ENCODE peak calls at places on chromosomes 6 and 20, in four cellular contexts. A is skeletal muscle cell, E is IMR-90, S is nucleus accumbens. R is an unnamed sample.

GRCh38 chr20:17568045-17568788 is 1.7 kb upstream of the DSTN start:
- DNase-seq in A (no peak), E (no peak), S (no peak), R (no peak)

GRCh38 chr20:49320460-49320859 is 42.6 kb upstream of the ZNFX1 start:
- DNase-seq in S (no peak), E (peak; percentile 38), A (no peak), R (peak; percentile 42)

GRCh38 chr6:118280210-118280609 is 267.9 kb upstream of the PLN start:
- DNase-seq in A (no peak), E (peak; percentile 21), S (no peak), R (no peak)

GRCh38 chr6:44917430-44917829 is 410.7 kb upstream of the RUNX2 start:
- DNase-seq in A (no peak), S (no peak), E (peak; percentile 19), R (peak; percentile 38)

GRCh38 chr6:21791066-21791465 is 197.5 kb downstream of the SOX4 start:
- DNase-seq in S (no peak), E (no peak), A (no peak), R (no peak)

GRCh38 chr6:33578164-33578563 is 1.9 kb downstream of the BAK1 start:
- DNase-seq in S (no peak), E (no peak), A (no peak), R (no peak)

GRCh38 chr6:25094726-25095125 is 159.0 kb upstream of the RIPOR2 start:
- DNase-seq in E (no peak), S (no peak), A (no peak), R (no peak)

GRCh38 chr6:161079566-161080262 is 88.1 kb downstream of the MAP3K4 start:
- DNase-seq in S (no peak), A (peak; percentile 77), E (peak; percentile 88), R (peak; percentile 4)

GRCh38 chr6:112804638-112805330 is 457.7 kb downstream of the RFPL4B start:
- DNase-seq in A (no peak), E (no peak), S (no peak), R (no peak)

GRCh38 chr6:108254436-108255410 is 6.1 kb downstream of the SNX3 start:
- DNase-seq in A (no peak), E (no peak), S (no peak), R (no peak)

GRCh38 chr20:20407891-20408805 is 40.2 kb downstream of the INSM1 start:
- DNase-seq in S (peak; percentile 44), A (no peak), E (peak; percentile 35), R (no peak)

GRCh38 chr20:41180599-41181333 is 43.4 kb downstream of the PLCG1 start:
- DNase-seq in S (no peak), E (no peak), A (no peak), R (no peak)

GRCh38 chr20:19317240-19318069 is 105.0 kb downstream of the SLC24A3 start:
- DNase-seq in A (no peak), S (no peak), E (no peak), R (no peak)

GRCh38 chr20:63128367-63128766 is 87.6 kb downstream of the YTHDF1 start:
- DNase-seq in E (no peak), S (no peak), A (no peak), R (no peak)

GRCh38 chr6:57173886-57174510 is 1.9 kb downstream of the BAG2 start:
- DNase-seq in S (no peak), E (peak; percentile 84), A (no peak), R (peak; percentile 75)

GRCh38 chr6:36079596-36079995 is 50.7 kb upstream of the MAPK13 start:
- DNase-seq in E (no peak), A (no peak), S (no peak), R (no peak)

GRCh38 chr6:5672581-5673011 is 334.1 kb downstream of the NRN1 start:
- DNase-seq in E (peak; percentile 90), A (peak; percentile 85), S (no peak), R (peak; percentile 87)

GRCh38 chr6:138509371-138509770 is 10.1 kb upstream of the NHSL1 start:
- DNase-seq in E (peak; percentile 52), A (no peak), S (no peak), R (peak; percentile 38)

GRCh38 chr6:66189915-66190314 is 482.9 kb upstream of the EYS start:
- DNase-seq in A (no peak), E (no peak), S (no peak), R (no peak)

GRCh38 chr6:87671555-87672029 is 30.4 kb downstream of the AKIRIN2 start:
- DNase-seq in S (no peak), A (no peak), E (no peak), R (peak; percentile 17)

GRCh38 chr6:63213325-63213724 is 2.1 kb downstream of the FKBP1C start:
- DNase-seq in A (no peak), S (no peak), E (no peak), R (no peak)

GRCh38 chr20:6006603-6006949 is 47.3 kb downstream of the LRRN4 start:
- DNase-seq in E (no peak), S (no peak), A (no peak), R (no peak)

GRCh38 chr20:47360207-47360488 is 3.6 kb upstream of the ZMYND8 start:
- DNase-seq in A (peak; percentile 72), S (no peak), E (peak; percentile 64), R (peak; percentile 87)